ENCODE peak calls at places on chromosome 9, in four cellular contexts. W, A, I and V are unnamed samples.
A peak's percentile ranks its signal among the peaks of the same experiment; 100 is the strongest.

GRCh38 chr9:95363051-95363841 is 45.7 kb upstream of the FANCC start:
- DNase-seq in W (peak; percentile 33), A (no peak), I (no peak), V (no peak)

GRCh38 chr9:16032799-16033198 is 480.0 kb downstream of the CCDC171 start:
- DNase-seq in W (peak; percentile 49), A (no peak), I (peak; percentile 77), V (peak; percentile 45)

GRCh38 chr9:15221746-15222145 is 85.3 kb downstream of the TTC39B start:
- DNase-seq in W (no peak), A (no peak), I (no peak), V (no peak)

GRCh38 chr9:16180546-16180945 is 627.7 kb downstream of the CCDC171 start:
- DNase-seq in W (peak; percentile 51), A (no peak), I (peak; percentile 71), V (no peak)

GRCh38 chr9:13088734-13089427 is 190.6 kb downstream of the MPDZ start:
- DNase-seq in W (peak; percentile 57), A (peak; percentile 10), I (peak; percentile 82), V (peak; percentile 45)

GRCh38 chr9:99489043-99489378 is 266.9 kb downstream of the SEC61B start:
- DNase-seq in W (peak; percentile 83), A (no peak), I (no peak), V (no peak)

GRCh38 chr9:15584383-15584782 is 31.5 kb downstream of the CCDC171 start:
- DNase-seq in W (no peak), A (no peak), I (no peak), V (no peak)

GRCh38 chr9:135280666-135281065 is 193.2 kb downstream of the OLFM1 start:
- DNase-seq in W (no peak), A (no peak), I (no peak), V (no peak)

GRCh38 chr9:90803860-90804593 is 2.4 kb downstream of the SYK start:
- DNase-seq in W (no peak), A (no peak), I (no peak), V (no peak)

GRCh38 chr9:96618209-96619108 is 1.2 kb downstream of the CDC14B start:
- DNase-seq in W (peak; percentile 54), A (no peak), I (peak; percentile 44), V (peak; percentile 34)

GRCh38 chr9:98314381-98315066 is 59.1 kb upstream of the TBC1D2 start:
- DNase-seq in W (peak; percentile 69), A (no peak), I (peak; percentile 33), V (no peak)

GRCh38 chr9:125867752-125868400 is 120.7 kb downstream of the PBX3 start:
- DNase-seq in W (peak; percentile 44), A (no peak), I (no peak), V (no peak)

GRCh38 chr9:126348911-126349550 is 22.4 kb downstream of the MVB12B start:
- DNase-seq in W (no peak), A (no peak), I (no peak), V (no peak)

GRCh38 chr9:70614786-70615565 is 200.5 kb upstream of the KLF9 start:
- DNase-seq in W (no peak), A (no peak), I (no peak), V (no peak)

GRCh38 chr9:130137870-130138653 is 34.1 kb upstream of the NCS1 start:
- DNase-seq in W (peak; percentile 98), A (peak; percentile 34), I (peak; percentile 89), V (peak; percentile 81)

GRCh38 chr9:20409321-20410092 is 212.8 kb downstream of the MLLT3 start:
- DNase-seq in W (no peak), A (no peak), I (peak; percentile 4), V (no peak)

GRCh38 chr9:104783588-104783987 is 19.7 kb downstream of the NIPSNAP3B start:
- DNase-seq in W (no peak), A (no peak), I (no peak), V (no peak)

GRCh38 chr9:136380381-136380780 is 6.9 kb upstream of the CARD9 start:
- DNase-seq in W (no peak), A (no peak), I (no peak), V (no peak)

GRCh38 chr9:20478780-20479179 is 143.5 kb downstream of the MLLT3 start:
- DNase-seq in W (no peak), A (no peak), I (no peak), V (no peak)

GRCh38 chr9:70411930-70412677 is 2.4 kb downstream of the KLF9 start:
- DNase-seq in W (peak; percentile 71), A (peak; percentile 31), I (peak; percentile 83), V (peak; percentile 75)

GRCh38 chr9:86707932-86708510 is 239.3 kb downstream of the GAS1 start:
- DNase-seq in W (no peak), A (no peak), I (no peak), V (no peak)

GRCh38 chr9:98786750-98787510 is 9.4 kb downstream of the ANKS6 start:
- DNase-seq in W (no peak), A (no peak), I (no peak), V (no peak)

GRCh38 chr9:69744688-69745380 is 15.0 kb downstream of the PTAR1 start:
- DNase-seq in W (peak; percentile 54), A (no peak), I (no peak), V (no peak)

GRCh38 chr9:85515021-85515420 is 226.7 kb downstream of the AGTPBP1 start:
- DNase-seq in W (no peak), A (no peak), I (no peak), V (no peak)

GRCh38 chr9:135582966-135583685 is 21.6 kb downstream of the PAEP start:
- DNase-seq in W (no peak), A (no peak), I (no peak), V (no peak)

GRCh38 chr9:69820955-69821788 is 555 bp downstream of the CFAP95 start:
- DNase-seq in W (no peak), A (no peak), I (no peak), V (no peak)

GRCh38 chr9:121434946-121435345 is 64.7 kb downstream of the GGTA1 start:
- DNase-seq in W (peak; percentile 84), A (no peak), I (no peak), V (no peak)

GRCh38 chr9:108323615-108324014 is 532.2 kb downstream of the ACTL7B start:
- DNase-seq in W (no peak), A (no peak), I (no peak), V (no peak)

GRCh38 chr9:117094493-117094892 is 320.4 kb downstream of the ASTN2 start:
- DNase-seq in W (peak; percentile 33), A (no peak), I (no peak), V (no peak)

GRCh38 chr9:129362287-129363098 is 184.4 kb upstream of the IER5L start:
- DNase-seq in W (no peak), A (no peak), I (no peak), V (no peak)

GRCh38 chr9:94827584-94828304 is 101.2 kb downstream of the AOPEP start:
- DNase-seq in W (peak; percentile 52), A (no peak), I (no peak), V (no peak)

GRCh38 chr9:19033015-19033414 is at the start of gene SAXO1:
- DNase-seq in W (no peak), A (no peak), I (no peak), V (no peak)

DNA sequence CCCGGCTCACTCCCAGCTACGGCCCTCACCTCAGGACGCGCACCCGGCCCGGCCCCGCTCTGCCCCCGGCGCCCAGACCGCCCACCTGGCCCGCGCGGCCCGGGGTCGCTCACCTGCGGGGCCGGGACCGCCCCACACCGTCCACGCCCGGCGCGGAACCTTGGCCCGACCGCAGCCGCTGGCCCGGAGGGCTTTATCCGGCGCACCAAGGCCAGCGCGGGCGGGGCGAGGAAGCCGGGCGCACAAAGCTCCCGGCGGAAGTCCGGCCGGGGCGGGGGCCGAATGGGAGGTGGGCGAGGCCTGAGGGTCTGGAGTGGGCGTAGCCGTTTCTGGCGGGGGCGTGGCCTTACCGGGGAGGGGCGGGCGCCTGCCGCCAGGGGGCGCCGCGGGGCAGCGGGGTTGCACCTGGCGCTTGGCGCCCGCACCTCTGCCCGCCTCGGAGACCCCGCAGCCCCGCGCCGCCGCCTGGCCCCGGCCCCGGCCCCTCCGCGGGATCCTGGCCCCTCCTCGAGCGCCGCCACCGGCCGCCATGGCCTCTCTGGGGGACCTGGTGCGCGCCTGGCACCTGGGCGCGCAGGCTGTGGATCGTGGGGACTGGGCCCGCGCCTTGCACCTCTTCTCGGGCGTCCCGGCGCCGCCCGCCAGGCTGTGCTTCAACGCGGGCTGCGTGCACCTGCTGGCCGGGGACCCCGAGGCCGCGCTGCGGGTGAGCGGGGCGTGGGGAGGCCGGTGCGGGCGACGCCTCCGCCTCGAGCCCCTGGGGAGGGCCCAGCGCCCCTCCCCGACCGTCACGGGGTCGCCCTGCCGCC is at the start of the genes EXD3 and NOXA1:
- DNase-seq in W (peak; percentile 88), A (peak; percentile 68), I (peak; percentile 93), V (peak; percentile 93)
- H3K23ac ChIP-seq in W (peak within 1 kb of the TSS; percentile 50), A (no peak within 1 kb of the TSS), I (peak within 1 kb of the TSS; percentile 94), V (no peak within 1 kb of the TSS)

GRCh38 chr9:3981897-3982296 is 318.0 kb downstream of the GLIS3 start:
- DNase-seq in W (no peak), A (no peak), I (no peak), V (no peak)

GRCh38 chr9:3977388-3977787 is 322.5 kb downstream of the GLIS3 start:
- DNase-seq in W (no peak), A (no peak), I (no peak), V (no peak)

GRCh38 chr9:3980212-3980611 is 319.7 kb downstream of the GLIS3 start:
- DNase-seq in W (no peak), A (no peak), I (no peak), V (no peak)

GRCh38 chr9:3986060-3986459 is 313.8 kb downstream of the GLIS3 start:
- DNase-seq in W (no peak), A (no peak), I (no peak), V (no peak)

GRCh38 chr9:3980771-3981170 is 319.1 kb downstream of the GLIS3 start:
- DNase-seq in W (peak; percentile 66), A (no peak), I (no peak), V (no peak)
- H4K5ac ChIP-seq in W (no peak overlapping the region), A (no peak overlapping the region), I (no peak overlapping the region), V (no peak overlapping the region)

GRCh38 chr9:89701221-89701798 is 96.5 kb downstream of the GADD45G start:
- DNase-seq in W (no peak), A (no peak), I (peak; percentile 49), V (no peak)

GRCh38 chr9:89710689-89711088 is 105.9 kb downstream of the GADD45G start:
- DNase-seq in W (no peak), A (no peak), I (no peak), V (no peak)

GRCh38 chr9:89702401-89702800 is 97.6 kb downstream of the GADD45G start:
- DNase-seq in W (no peak), A (no peak), I (no peak), V (no peak)

DNA sequence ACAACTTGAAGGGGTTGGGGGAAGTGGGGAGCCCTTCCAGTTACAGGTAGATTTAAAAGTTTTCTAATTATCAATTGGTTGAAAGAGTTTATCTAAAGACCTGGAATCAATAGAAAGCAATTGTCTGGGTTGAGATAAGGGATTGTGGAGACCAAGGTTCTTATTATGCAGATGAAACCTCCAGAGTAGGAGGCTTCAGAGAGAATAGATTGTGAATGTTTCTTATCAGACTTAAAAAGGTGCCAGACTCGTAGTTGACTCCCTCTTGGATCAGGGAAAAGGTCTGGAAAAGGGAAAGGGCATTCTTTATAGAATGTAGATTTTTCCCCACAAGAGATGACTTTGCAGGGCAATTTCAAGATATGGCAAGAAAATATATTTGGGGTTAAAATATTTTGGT is 100.8 kb downstream of the GADD45G start:
- DNase-seq in W (no peak), A (no peak), I (peak; percentile 93), V (no peak)
- H3K23ac ChIP-seq in W (no peak overlapping the region), A (no peak overlapping the region), I (no peak overlapping the region), V (no peak overlapping the region)

DNA sequence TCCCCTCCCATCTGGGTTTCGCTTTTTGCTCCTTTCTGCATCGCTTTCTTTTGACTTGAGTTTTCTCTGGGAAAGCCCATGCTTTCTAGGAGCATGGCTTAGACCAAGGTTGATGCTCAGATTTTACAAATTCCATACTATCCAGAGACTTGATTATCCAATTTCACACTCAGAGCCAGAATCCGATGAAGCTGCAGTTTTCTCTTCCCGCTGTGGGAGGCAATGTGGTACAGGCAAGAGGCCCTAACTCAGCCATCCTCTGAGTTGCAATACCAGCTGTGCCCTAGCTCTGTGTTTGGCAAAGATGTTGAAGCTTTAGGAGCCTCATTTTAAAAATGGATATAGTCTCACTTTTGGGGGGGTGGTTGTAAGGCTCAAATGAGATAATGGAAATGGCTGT is 85.1 kb downstream of the BRINP1 start:
- DNase-seq in W (no peak), A (no peak), I (peak; percentile 84), V (peak; percentile 65)
- H4K5ac ChIP-seq in W (no peak overlapping the region), A (no peak overlapping the region), I (no peak overlapping the region), V (no peak overlapping the region)